ENCODE peak calls at places on chromosomes 13 and 19, in nine cellular contexts. D is left ventricle myocardium inferior, Z is Caco-2, R is fibroblast of lung, G is cardiac muscle cell, J is GM23338, M is A549, X is adipocyte, S is SJSA1. I is an unnamed sample. For H3K4me1, the result is how much of the 10 kb centered on the place peaks cover.

GRCh38 chr13:49524740-49525501 is 29.2 kb downstream of the PHF11 start:
- DNase-seq in D (no peak), Z (no peak), R (no peak), G (no peak), J (no peak), M (no peak), X (peak), S (peak), I (no peak)

GRCh38 chr13:78247362-78247761 is 328.7 kb upstream of the EDNRB start:
- DNase-seq in D (no peak), Z (no peak), R (no peak), G (no peak), J (no peak), M (no peak), X (peak), S (no peak), I (no peak)

GRCh38 chr13:43963726-43964125 is 84.0 kb downstream of the LACC1 start:
- DNase-seq in D (no peak), Z (no peak), R (no peak), G (peak), J (peak), M (peak), X (no peak), S (no peak), I (no peak)

GRCh38 chr19:30978639-30979038 is 370.6 kb downstream of the TSHZ3 start:
- DNase-seq in D (no peak), Z (no peak), R (no peak), G (no peak), J (peak), M (no peak), X (no peak), S (no peak), I (no peak)

GRCh38 chr13:31056650-31057275 is 104.9 kb downstream of the HSPH1 start:
- DNase-seq in D (no peak), Z (no peak), R (peak), G (no peak), J (peak), M (no peak), X (peak), S (no peak), I (no peak)

GRCh38 chr13:85508683-85509329 is 290.4 kb downstream of the SLITRK6 start:
- DNase-seq in D (no peak), Z (peak), R (peak), G (peak), J (peak), M (peak), X (peak), S (no peak), I (no peak)

GRCh38 chr13:88066847-88067246 is 395.7 kb downstream of the SLITRK5 start:
- DNase-seq in D (no peak), Z (no peak), R (no peak), G (no peak), J (no peak), M (no peak), X (no peak), S (no peak), I (no peak)

GRCh38 chr19:45160870-45161714 is at the start of gene NKPD1:
- DNase-seq in D (no peak), Z (peak), R (no peak), G (no peak), J (peak), M (no peak), X (no peak), S (no peak), I (no peak)

DNA sequence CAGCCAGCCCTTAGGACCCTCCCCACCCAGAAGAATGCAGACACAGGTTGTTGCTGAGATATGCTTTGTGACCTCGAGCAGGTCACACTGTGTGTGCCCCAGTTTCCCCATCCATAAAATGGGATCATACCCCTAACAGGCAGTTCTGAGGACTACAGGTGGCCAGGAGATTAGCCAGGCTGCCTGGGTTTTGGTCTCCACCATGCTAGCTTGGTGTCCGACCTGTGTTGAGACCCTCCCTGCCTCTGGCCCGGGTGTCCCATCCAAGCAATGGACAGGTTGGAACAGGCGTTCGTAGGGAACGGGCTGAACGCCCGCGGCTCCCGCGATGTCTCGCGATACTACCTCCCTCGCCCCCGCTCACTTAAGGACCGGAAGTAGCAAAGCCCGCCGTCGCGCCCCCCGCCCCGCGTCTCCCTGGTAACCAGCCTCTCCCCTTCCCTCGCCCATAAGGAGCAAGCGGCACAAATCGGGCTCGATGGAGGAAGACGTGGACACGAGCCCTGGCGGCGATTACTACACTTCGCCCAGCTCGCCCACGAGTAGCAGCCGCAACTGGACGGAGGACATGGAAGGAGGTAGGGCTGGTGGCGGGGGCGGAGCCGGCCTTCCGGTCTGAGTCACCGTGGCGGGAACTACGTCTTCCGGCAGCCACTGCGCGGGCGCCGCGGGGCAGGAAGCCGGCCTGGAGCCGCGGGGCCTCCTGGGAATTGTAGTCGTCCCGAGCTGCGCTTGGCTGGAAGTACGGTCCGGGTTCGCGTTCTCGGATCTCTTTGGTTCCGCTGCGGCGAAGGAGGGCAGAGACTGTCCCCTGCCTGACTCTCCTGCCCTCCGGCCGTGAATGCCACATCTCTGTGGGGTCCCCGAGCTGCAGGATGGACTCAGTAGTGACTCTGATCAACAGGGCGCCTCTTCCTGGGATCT is 45.4 kb downstream of the SMIM24 start:
- DNase-seq in D (peak), Z (peak), R (peak), G (peak), J (peak), M (peak), X (peak), S (peak), I (peak)
- H3K4me1 ChIP-seq in D (under half), Z (under half), R (under half), G (under half), J (under half), M (under half), X (under half), S (under half), I (under half)

DNA sequence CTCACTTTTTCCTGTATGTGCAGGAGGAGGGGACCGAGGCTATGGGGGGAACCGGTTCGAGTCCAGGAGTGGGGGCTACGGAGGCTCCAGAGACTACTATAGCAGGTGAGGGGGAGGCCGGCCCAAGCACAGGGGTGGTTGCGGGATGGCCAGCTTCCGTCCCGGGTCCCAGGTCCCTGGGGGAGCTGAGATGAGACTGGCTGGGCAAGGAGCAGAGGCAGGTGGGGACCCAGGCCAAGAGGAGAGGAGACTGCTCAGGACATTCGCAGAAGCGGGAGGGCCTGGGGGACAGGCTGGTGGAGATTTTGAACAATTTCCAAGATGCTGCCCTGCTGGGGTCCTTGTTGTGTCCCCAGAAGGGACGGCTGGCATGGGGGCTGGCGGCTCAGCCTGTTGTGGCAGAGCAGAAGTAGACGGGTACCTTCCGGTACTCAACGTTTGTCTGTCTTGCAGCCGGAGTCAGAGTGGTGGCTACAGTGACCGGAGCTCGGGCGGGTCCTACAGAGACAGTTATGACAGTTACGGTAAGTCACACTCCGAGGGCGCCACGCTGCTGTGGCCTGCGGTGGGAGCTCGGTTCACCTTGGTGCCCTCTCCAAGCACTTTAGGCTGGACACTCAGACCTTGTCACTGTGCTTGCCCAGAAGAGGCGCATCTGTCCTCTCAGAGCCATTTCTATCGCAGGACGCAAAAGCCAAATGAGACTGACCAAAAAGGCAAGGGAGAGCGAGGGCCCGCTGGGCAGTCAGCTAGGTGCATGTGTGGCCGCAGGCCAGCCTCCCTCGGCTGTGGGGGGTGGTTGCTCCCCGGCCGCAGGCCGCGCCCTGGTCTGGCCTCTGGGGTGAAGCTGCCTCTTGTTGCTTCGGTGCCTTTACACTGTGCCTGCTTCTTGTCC is 2.6 kb downstream of the CIRBP start:
- DNase-seq in D (no peak), Z (no peak), R (no peak), G (no peak), J (no peak), M (no peak), X (no peak), S (no peak), I (peak)
- H3K4me1 ChIP-seq in D (half or more), Z (under half), R (under half), G (under half), J (under half), M (half or more), X (half or more), S (half or more), I (half or more)

GRCh38 chr13:71801781-71802180 is 65.2 kb downstream of the DACH1 start:
- DNase-seq in D (no peak), Z (no peak), R (no peak), G (no peak), J (no peak), M (no peak), X (no peak), S (no peak), I (no peak)

GRCh38 chr13:71798723-71799122 is 68.3 kb downstream of the DACH1 start:
- DNase-seq in D (no peak), Z (no peak), R (no peak), G (no peak), J (no peak), M (no peak), X (no peak), S (no peak), I (no peak)

GRCh38 chr13:71797487-71797886 is 69.5 kb downstream of the DACH1 start:
- DNase-seq in D (no peak), Z (no peak), R (no peak), G (no peak), J (no peak), M (no peak), X (no peak), S (no peak), I (no peak)

GRCh38 chr13:71801165-71801564 is 65.8 kb downstream of the DACH1 start:
- DNase-seq in D (no peak), Z (no peak), R (no peak), G (no peak), J (no peak), M (no peak), X (no peak), S (no peak), I (no peak)

DNA sequence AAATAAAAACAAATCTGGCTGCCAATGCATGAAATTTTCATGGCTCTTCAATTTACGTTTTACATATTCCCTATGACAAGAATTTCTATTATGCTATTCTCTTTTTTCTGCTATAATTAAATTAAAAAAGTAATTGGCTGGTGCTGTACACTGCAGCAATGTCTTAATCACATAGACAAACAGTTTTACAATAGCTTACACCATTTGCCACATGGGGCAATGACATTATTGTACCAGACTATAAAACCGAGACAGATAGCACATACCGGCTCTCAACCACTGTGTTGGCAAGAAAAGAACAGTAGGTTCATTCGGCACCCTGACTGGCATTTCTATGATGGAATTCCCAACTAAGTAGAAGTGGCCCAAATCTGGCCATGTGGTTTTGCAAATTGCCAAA is 67.7 kb downstream of the DACH1 start:
- DNase-seq in D (no peak), Z (no peak), R (no peak), G (no peak), J (no peak), M (no peak), X (no peak), S (no peak), I (no peak)
- H3K4me1 ChIP-seq in D (under half), Z (under half), R (under half), G (under half), J (under half), M (under half), X (under half), S (under half), I (under half)

GRCh38 chr13:40600145-40600751 is 66.2 kb downstream of the FOXO1 start:
- DNase-seq in D (no peak), Z (no peak), R (no peak), G (no peak), J (no peak), M (no peak), X (no peak), S (no peak), I (no peak)

GRCh38 chr13:40598599-40598998 is 67.8 kb downstream of the FOXO1 start:
- DNase-seq in D (no peak), Z (no peak), R (peak), G (no peak), J (no peak), M (no peak), X (no peak), S (no peak), I (peak)

GRCh38 chr13:40597735-40598365 is 68.6 kb downstream of the FOXO1 start:
- DNase-seq in D (no peak), Z (peak), R (no peak), G (peak), J (peak), M (no peak), X (no peak), S (no peak), I (no peak)

GRCh38 chr13:40599146-40599545 is 67.3 kb downstream of the FOXO1 start:
- DNase-seq in D (no peak), Z (no peak), R (no peak), G (no peak), J (no peak), M (no peak), X (no peak), S (no peak), I (no peak)

DNA sequence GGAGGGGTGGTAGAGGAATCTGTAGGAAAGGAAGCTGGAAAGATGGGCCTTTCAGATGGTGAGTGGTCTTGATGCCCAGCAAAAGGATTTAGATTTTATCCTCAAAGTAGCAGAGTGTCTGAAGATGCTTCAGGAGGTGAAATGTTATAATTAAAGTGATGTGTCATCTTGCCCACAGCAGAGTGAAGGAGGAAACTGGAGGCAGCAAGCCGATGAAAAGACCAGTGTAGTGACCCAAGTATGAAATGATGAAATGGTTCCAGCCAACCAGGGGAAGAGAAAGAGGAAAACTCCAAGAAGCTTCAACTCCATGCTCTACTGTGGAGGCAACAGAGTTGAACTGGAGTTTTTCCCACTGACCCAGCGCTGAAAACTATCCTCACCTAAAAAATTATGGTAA is 66.7 kb downstream of the FOXO1 start:
- DNase-seq in D (no peak), Z (no peak), R (no peak), G (no peak), J (no peak), M (no peak), X (no peak), S (no peak), I (no peak)
- H3K4me1 ChIP-seq in D (half or more), Z (under half), R (under half), G (under half), J (half or more), M (under half), X (under half), S (under half), I (half or more)

DNA sequence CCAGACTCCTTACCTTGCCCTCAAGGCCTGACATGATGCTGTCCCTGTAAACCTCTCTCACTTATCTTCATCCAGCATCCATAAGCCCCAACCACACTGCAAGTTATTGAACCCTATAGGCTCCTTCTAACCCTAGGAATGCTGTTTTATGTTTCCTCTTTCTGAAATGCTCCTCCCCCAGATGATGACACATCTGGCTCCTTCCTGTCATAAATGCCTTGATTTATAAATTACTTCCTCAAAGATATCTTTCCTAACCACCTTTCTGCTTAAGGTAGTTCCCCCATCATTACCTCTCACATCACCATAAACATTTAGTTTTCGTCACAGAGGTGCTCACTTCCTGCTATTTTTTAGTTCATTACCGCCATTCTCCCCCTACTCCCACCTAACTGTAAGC is 12.3 kb downstream of the RUBCNL start:
- DNase-seq in D (no peak), Z (no peak), R (no peak), G (no peak), J (no peak), M (no peak), X (no peak), S (no peak), I (no peak)
- H3K4me1 ChIP-seq in D (under half), Z (under half), R (under half), G (under half), J (under half), M (under half), X (under half), S (under half), I (under half)

GRCh38 chr19:13012390-13012689 is 17.1 kb downstream of the NFIX start:
- DNase-seq in D (no peak), Z (no peak), R (no peak), G (no peak), J (no peak), M (no peak), X (no peak), S (no peak), I (no peak)

GRCh38 chr19:13011653-13012389 is 16.5 kb downstream of the NFIX start:
- DNase-seq in D (no peak), Z (no peak), R (no peak), G (no peak), J (peak), M (no peak), X (no peak), S (no peak), I (peak)

GRCh38 chr19:13008926-13009787 is 13.9 kb downstream of the NFIX start:
- DNase-seq in D (no peak), Z (no peak), R (no peak), G (no peak), J (peak), M (no peak), X (no peak), S (no peak), I (no peak)

GRCh38 chr19:13010992-13011652 is 15.8 kb downstream of the NFIX start:
- DNase-seq in D (no peak), Z (no peak), R (no peak), G (no peak), J (no peak), M (no peak), X (no peak), S (no peak), I (no peak)

GRCh38 chr19:13010038-13010991 is 15.0 kb downstream of the NFIX start:
- DNase-seq in D (peak), Z (no peak), R (no peak), G (no peak), J (peak), M (no peak), X (no peak), S (no peak), I (no peak)
- H3K4me1 ChIP-seq in D (half or more), Z (under half), R (under half), G (under half), J (half or more), M (under half), X (half or more), S (under half), I (half or more)

I was measured in gastrocnemius medialis.